ENCODE peak calls at places on chromosomes 6 and 20, in seven cellular contexts. L, P, J, W, U, K and T are unnamed samples.

GRCh38 chr6:131381694-131382093 is 191.3 kb upstream of the ARG1 start:
- DNase-seq in K (no peak), J (no peak), L (no peak), U (no peak), W (no peak), P (no peak), T (no peak)

GRCh38 chr6:143270026-143270425 is 180.5 kb downstream of the ADAT2 start:
- DNase-seq in K (no peak), L (no peak), J (no peak), U (no peak), W (no peak), P (no peak), T (no peak)

GRCh38 chr20:34475979-34476736 is 40.1 kb upstream of the DYNLRB1 start:
- DNase-seq in J (peak), W (peak), P (peak), U (no peak), L (peak), K (no peak), T (peak)

GRCh38 chr20:57716202-57716601 is 6.4 kb upstream of the PMEPA1 start:
- DNase-seq in K (no peak), W (no peak), J (no peak), U (no peak), P (no peak), L (no peak), T (no peak)

GRCh38 chr20:19820520-19821211 is 62.6 kb downstream of the RIN2 start:
- DNase-seq in W (no peak), K (no peak), L (no peak), P (no peak), J (no peak), U (no peak), T (no peak)

GRCh38 chr6:90819483-90819882 is 232.6 kb upstream of the MAP3K7 start:
- DNase-seq in K (no peak), P (no peak), U (no peak), J (no peak), L (no peak), W (no peak), T (no peak)

GRCh38 chr20:60200305-60200918 is 242.2 kb downstream of the CDH26 start:
- DNase-seq in W (no peak), P (no peak), K (no peak), J (no peak), U (no peak), L (no peak), T (no peak)

GRCh38 chr20:15862178-15862577 is 711.1 kb downstream of the KIF16B start:
- DNase-seq in P (no peak), L (no peak), J (no peak), W (no peak), U (no peak), K (no peak), T (no peak)

GRCh38 chr20:12243327-12243726 is 325.6 kb downstream of the BTBD3 start:
- DNase-seq in L (no peak), P (no peak), W (no peak), U (no peak), J (no peak), K (no peak), T (no peak)

GRCh38 chr6:169328112-169328801 is 74.6 kb upstream of the THBS2 start:
- DNase-seq in J (no peak), K (no peak), L (no peak), W (no peak), P (no peak), U (no peak), T (no peak)

GRCh38 chr6:96841241-96841824 is 4.1 kb upstream of the GPR63 start:
- DNase-seq in U (no peak), P (no peak), J (no peak), W (no peak), K (no peak), L (no peak), T (no peak)

GRCh38 chr20:50562262-50562701 is 52.1 kb downstream of the PTPN1 start:
- DNase-seq in U (no peak), L (no peak), P (peak), J (no peak), W (no peak), K (no peak), T (no peak)

GRCh38 chr6:169556758-169557505 is 144.9 kb downstream of the WDR27 start:
- DNase-seq in P (no peak), J (no peak), K (no peak), L (no peak), W (no peak), U (no peak), T (peak)

GRCh38 chr6:138052783-138053182 is 54.4 kb downstream of the PERP start:
- DNase-seq in L (no peak), W (no peak), U (no peak), P (no peak), K (no peak), J (no peak), T (no peak)

GRCh38 chr6:111198841-111199240 is 111.5 kb downstream of the SLC16A10 start:
- DNase-seq in J (no peak), P (no peak), W (no peak), U (no peak), K (no peak), L (no peak), T (no peak)

GRCh38 chr6:149454405-149454848 is 30.4 kb downstream of the ZC3H12D start:
- DNase-seq in K (peak), W (peak), U (no peak), P (peak), L (peak), J (peak), T (peak)

GRCh38 chr6:169420912-169421543 is 167.4 kb upstream of the THBS2 start:
- DNase-seq in P (no peak), J (no peak), U (no peak), L (no peak), W (no peak), K (no peak), T (peak)

GRCh38 chr20:10090588-10091166 is 55.9 kb downstream of the ANKEF1 start:
- DNase-seq in L (peak), K (no peak), U (peak), W (peak), J (peak), P (peak), T (peak)

GRCh38 chr6:51986864-51987263 is 100.5 kb downstream of the PKHD1 start:
- DNase-seq in L (no peak), U (no peak), K (no peak), P (no peak), J (no peak), W (no peak), T (no peak)

GRCh38 chr20:60046011-60046413 is 87.8 kb downstream of the CDH26 start:
- DNase-seq in J (no peak), L (no peak), U (no peak), W (no peak), K (no peak), P (no peak), T (no peak)

GRCh38 chr6:141635621-141636020 is 497.1 kb upstream of the GJE1 start:
- DNase-seq in K (no peak), J (no peak), W (no peak), P (no peak), U (no peak), L (no peak), T (no peak)

GRCh38 chr6:48978016-48978415 is 485.0 kb downstream of the MMUT start:
- DNase-seq in U (no peak), L (no peak), J (no peak), P (no peak), K (no peak), W (no peak), T (no peak)

GRCh38 chr6:119077643-119078448 is 618 bp downstream of the FAM184A start:
- DNase-seq in K (no peak), L (peak), U (no peak), J (peak), W (no peak), P (peak), T (peak)

GRCh38 chr6:583639-584038 is 73.3 kb downstream of the HUS1B start:
- DNase-seq in U (no peak), J (no peak), W (no peak), K (no peak), L (no peak), P (no peak), T (no peak)

DNA sequence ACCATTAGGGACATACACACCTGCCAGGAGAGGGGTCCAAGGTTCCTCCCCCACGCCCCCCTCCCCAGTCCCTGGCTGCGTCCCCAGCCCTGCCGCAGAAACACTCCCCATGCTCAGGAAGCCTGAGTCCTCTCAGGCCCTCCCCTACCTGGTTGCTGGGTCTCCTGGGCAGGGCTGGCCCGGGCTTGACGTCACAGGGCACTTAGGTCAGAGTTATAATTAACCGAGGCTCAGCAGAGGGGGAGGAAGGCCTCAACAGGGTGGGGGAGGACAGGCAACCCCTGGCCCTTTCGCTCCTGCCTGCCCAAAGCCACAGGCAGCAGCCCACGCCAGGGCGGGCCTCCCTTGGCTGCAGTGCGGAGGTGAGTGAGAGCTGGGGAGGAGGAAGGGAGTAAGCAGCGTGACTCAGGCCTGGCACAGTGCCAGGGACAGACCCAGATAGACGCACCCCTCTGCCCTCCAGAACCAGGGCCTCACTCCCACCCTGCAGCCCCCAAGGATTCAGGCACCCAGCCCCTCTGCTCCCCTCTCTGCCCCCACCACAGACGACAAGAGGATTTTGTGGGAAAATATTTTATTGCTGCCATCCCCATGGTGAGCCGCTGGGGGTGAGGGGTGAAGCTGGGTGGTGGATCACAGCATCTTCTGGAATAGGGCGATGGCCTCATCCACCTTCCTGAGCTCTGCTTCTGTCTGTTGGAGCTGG is at the start of gene VWA7:
- DNase-seq in P (peak), U (no peak), K (no peak), L (peak), W (no peak), J (peak), T (peak)
- H3K4me3 ChIP-seq in P (peak), U (no peak), K (peak), L (peak), W (no peak), J (peak), T (no peak)

DNA sequence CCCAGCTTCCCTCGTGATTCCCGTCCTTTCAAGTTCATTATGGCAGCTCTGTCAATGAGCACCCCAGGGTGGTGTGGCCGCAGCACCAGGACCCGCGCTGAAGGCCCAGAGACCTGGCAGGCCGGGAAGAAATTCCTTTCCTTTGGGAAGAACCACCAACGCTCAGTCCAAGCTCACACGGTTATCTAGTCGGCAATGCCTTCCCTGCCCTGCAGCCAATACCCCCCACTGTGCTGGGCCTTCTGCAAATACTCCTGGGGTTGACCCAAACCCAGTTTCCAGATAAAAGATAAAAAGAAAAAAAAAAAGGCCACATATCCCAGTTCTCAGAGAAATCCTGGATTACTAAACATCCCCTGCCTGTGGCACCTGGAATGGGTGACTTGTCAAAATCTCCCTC is 28.7 kb downstream of the PXDC1 start:
- DNase-seq in U (no peak), K (no peak), J (no peak), P (no peak), W (no peak), L (no peak), T (no peak)
- H3K27ac ChIP-seq in U (no peak), K (peak), J (peak), P (peak), W (peak), L (no peak), T (no peak)

GRCh38 chr6:56956481-56956880 is 1.6 kb downstream of the BEND6 start:
- DNase-seq in J (no peak), P (no peak), L (no peak), U (no peak), K (no peak), W (no peak), T (no peak)
- H3K4me3 ChIP-seq in J (no peak), P (no peak), L (no peak), U (no peak), K (no peak), W (no peak), T (no peak)

DNA sequence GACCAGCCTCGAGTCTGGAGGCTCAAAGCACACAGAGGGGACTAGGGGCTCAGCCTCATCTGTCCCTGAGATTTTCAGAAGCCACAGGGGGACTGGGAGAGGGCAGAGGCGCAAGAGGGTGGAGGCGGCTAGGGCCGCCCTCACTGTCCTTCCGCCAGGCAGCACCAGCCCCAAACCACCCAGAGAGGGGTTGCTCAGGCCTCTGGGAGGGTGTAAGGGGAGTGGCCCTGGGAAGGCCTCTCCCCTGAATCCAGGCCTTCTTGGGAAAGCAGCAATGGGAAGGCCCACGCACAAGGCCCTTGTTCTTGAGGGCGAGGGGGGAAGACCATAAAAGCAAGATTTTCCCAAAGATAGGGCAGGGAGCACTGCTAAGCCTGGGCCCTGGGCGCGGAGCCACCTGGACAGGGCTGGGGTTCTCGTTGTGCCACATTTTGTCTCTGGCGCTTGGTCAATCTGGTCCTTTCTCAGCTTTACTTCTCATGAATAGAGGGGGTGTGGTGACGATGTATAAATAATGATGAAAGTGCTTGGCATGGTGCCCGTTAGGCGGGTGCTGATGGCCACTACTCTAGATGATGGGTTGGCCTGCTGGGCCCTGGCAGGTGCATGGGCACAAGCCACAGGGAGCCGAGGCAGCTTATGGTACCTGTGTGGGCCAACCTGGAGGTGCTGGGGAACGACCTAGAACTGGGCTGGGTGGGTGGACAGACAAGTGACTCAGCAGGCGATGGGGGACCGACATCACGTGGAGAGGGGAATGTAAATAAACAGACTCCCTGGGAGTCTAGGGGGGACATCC is 4.8 kb downstream of the SAMD10 start:
- DNase-seq in J (peak), K (no peak), L (peak), P (no peak), U (no peak), W (no peak), T (no peak)
- H3K27ac ChIP-seq in J (no peak), K (no peak), L (peak), P (no peak), U (no peak), W (no peak), T (no peak)

GRCh38 chr6:122996797-122997520 is 924 bp downstream of the CLVS2 start:
- DNase-seq in P (no peak), K (no peak), U (no peak), J (no peak), L (no peak), W (no peak), T (no peak)
- H3K4me3 ChIP-seq in P (no peak), K (peak), U (peak), J (no peak), L (peak), W (peak), T (no peak)

DNA sequence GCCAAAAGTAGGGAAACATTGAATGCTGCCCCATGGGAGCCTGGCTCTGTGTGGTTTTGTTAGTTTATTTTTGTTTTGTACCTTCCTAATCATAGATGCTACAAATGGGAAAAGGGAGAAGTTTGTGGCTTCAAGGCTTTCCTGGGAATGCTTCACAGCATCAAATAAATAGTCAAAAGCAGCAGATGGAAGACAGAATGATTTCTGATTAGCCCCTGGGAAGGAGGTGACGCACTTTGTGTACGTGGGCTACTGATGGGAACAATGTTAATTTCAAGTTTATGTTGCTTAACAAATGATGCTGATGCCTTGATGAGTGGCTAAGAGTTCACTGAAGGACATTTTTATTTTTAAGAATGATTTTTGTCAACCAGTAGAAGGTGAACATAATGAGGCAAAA is 532.8 kb downstream of the BCKDHB start:
- DNase-seq in J (no peak), K (no peak), P (no peak), W (no peak), L (no peak), U (no peak), T (no peak)
- H3K27ac ChIP-seq in J (no peak), K (no peak), P (peak), W (peak), L (no peak), U (no peak), T (no peak)